ENCODE peak calls at places on chromosome 12, in nine cellular contexts. P is AG09309; N is A549; I is CD8-positive, alpha-beta T cell; A is heart left ventricle; S is IMR-90; H is tibial artery; Z is uterus; V is cardiac fibroblast. R is an unnamed sample.

GRCh38 chr12:119204137-119204536 is 25.4 kb downstream of the HSPB8 start:
- DNase-seq in P (no peak), N (no peak), I (no peak), A (no peak), S (no peak), H (no peak), Z (no peak), V (no peak), R (no peak)

GRCh38 chr12:132788375-132789098 is 26.9 kb upstream of the ANKLE2 start:
- DNase-seq in P (no peak), N (peak), I (no peak), A (no peak), S (no peak), H (no peak), Z (no peak), V (no peak), R (no peak)

GRCh38 chr12:48281811-48282210 is 68.9 kb downstream of the ZNF641 start:
- DNase-seq in P (no peak), N (no peak), I (no peak), A (no peak), S (no peak), H (no peak), Z (no peak), V (no peak), R (peak)

GRCh38 chr12:1204581-1205121 is 213.6 kb downstream of the ERC1 start:
- DNase-seq in P (no peak), N (no peak), I (no peak), A (no peak), S (no peak), H (no peak), Z (no peak), V (peak), R (no peak)

GRCh38 chr12:13278249-13278787 is 81.8 kb downstream of the EMP1 start:
- DNase-seq in P (no peak), N (peak), I (peak), A (peak), S (peak), H (peak), Z (peak), V (peak), R (peak)

GRCh38 chr12:75526655-75527511 is 15.5 kb upstream of the KRR1 start:
- DNase-seq in P (peak), N (peak), I (no peak), A (peak), S (peak), H (no peak), Z (no peak), V (peak), R (peak)

GRCh38 chr12:113186033-113186365 is 478 bp downstream of the RITA1 start:
- DNase-seq in P (no peak), N (no peak), I (no peak), A (no peak), S (peak), H (no peak), Z (no peak), V (peak), R (peak)

GRCh38 chr12:70876952-70877351 is 43.6 kb downstream of the PTPRR start:
- DNase-seq in P (no peak), N (no peak), I (no peak), A (no peak), S (peak), H (no peak), Z (no peak), V (peak), R (peak)

GRCh38 chr12:873954-874353 is 75.5 kb downstream of the RAD52 start:
- DNase-seq in P (no peak), N (no peak), I (no peak), A (no peak), S (no peak), H (no peak), Z (no peak), V (peak), R (peak)

GRCh38 chr12:129049917-129050316 is 196.6 kb downstream of the GLT1D1 start:
- DNase-seq in P (no peak), N (no peak), I (no peak), A (no peak), S (no peak), H (no peak), Z (no peak), V (no peak), R (no peak)

GRCh38 chr12:3380200-3381020 is 110.6 kb upstream of the PRMT8 start:
- DNase-seq in P (no peak), N (no peak), I (no peak), A (no peak), S (no peak), H (no peak), Z (no peak), V (peak), R (peak)

GRCh38 chr12:14366211-14366762 is 805 bp downstream of the ATF7IP start:
- DNase-seq in P (no peak), N (no peak), I (no peak), A (no peak), S (peak), H (no peak), Z (no peak), V (no peak), R (peak)
- TF ChIP-seq CTCF in P (peak), N (peak), I (no peak), A (peak), S (peak), H (peak), Z (peak), V (peak), R (peak)

GRCh38 chr12:72271741-72272661 is at the start of gene TRHDE:
- DNase-seq in P (no peak), N (no peak), I (no peak), A (peak), S (peak), H (peak), Z (peak), V (peak), R (peak)
- H3K4me3 ChIP-seq in P (peak), N (peak), I (no peak), A (peak), S (peak), H (peak), Z (peak), V (peak), R (peak)

GRCh38 chr12:12048266-12048665 is 22.5 kb upstream of the BCL2L14 start:
- DNase-seq in P (no peak), N (no peak), I (no peak), A (no peak), S (no peak), H (no peak), Z (no peak), V (no peak), R (no peak)

GRCh38 chr12:12047682-12048081 is 23.1 kb upstream of the BCL2L14 start:
- DNase-seq in P (no peak), N (no peak), I (no peak), A (no peak), S (no peak), H (no peak), Z (no peak), V (no peak), R (no peak)

GRCh38 chr12:12048714-12049113 is 22.0 kb upstream of the BCL2L14 start:
- DNase-seq in P (no peak), N (no peak), I (no peak), A (no peak), S (no peak), H (no peak), Z (no peak), V (no peak), R (no peak)

GRCh38 chr12:12054993-12055392 is 15.7 kb upstream of the BCL2L14 start:
- DNase-seq in P (no peak), N (no peak), I (no peak), A (no peak), S (no peak), H (no peak), Z (no peak), V (no peak), R (no peak)

DNA sequence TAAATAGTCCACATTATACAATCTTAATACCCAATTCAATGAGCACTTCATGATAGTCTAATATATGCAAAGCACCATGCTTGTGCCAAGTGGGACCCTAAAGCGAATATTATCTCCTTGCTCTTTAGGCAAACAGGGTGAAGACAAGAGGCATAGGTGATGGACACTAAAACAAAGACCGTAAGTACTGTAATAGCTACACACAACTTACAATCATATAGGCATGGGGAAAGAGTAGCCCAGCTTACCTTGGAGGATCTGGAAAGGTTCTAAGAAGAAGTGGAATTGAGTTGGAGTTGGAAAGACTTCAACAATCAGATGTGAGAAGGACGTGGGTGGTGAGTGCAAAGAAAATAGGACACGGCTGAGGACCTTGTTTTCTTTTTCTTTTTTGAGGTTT is 19.1 kb upstream of the BCL2L14 start:
- DNase-seq in P (no peak), N (no peak), I (no peak), A (no peak), S (no peak), H (no peak), Z (no peak), V (no peak), R (no peak)
- TF ChIP-seq CTCF in P (no peak), N (no peak), I (no peak), A (no peak), S (no peak), H (no peak), Z (no peak), V (no peak), R (no peak)

GRCh38 chr12:45217846-45218245 is 2.0 kb downstream of the ANO6 start:
- DNase-seq in P (no peak), N (no peak), I (no peak), A (no peak), S (peak), H (no peak), Z (no peak), V (peak), R (no peak)
- H3K4me3 ChIP-seq in P (peak), N (peak), I (no peak), A (peak), S (peak), H (peak), Z (peak), V (peak), R (peak)

GRCh38 chr12:57476162-57476992 is 3.3 kb downstream of the ARHGAP9 start:
- DNase-seq in P (no peak), N (no peak), I (peak), A (no peak), S (no peak), H (no peak), Z (no peak), V (no peak), R (no peak)
- TF ChIP-seq CTCF in P (peak), N (no peak), I (peak), A (no peak), S (no peak), H (no peak), Z (no peak), V (no peak), R (peak)

R was measured in epithelial cell of esophagus.